ENCODE peak calls at places on chromosome 1, in five cellular contexts. E is psoas muscle, J is progenitor cell of endocrine pancreas, M is activated T-helper 1 cell treated with Interleukin-2 at 50 U/mL for 16 hours, L is GM13976. D is an unnamed sample.

GRCh38 chr1:114718661-114719423 is 2.3 kb upstream of the NRAS start:
- DNase-seq in M (no peak), L (no peak), E (no peak), J (no peak), D (peak)

GRCh38 chr1:184101571-184101970 is 50.0 kb downstream of the TSEN15 start:
- DNase-seq in L (no peak), J (no peak), E (no peak), M (no peak), D (no peak)

GRCh38 chr1:51607676-51608075 is 9.2 kb upstream of the OSBPL9 start:
- DNase-seq in J (no peak), L (no peak), E (no peak), M (no peak), D (peak)

GRCh38 chr1:219661464-219662092 is 48.7 kb upstream of the ZC3H11B start:
- DNase-seq in J (no peak), L (no peak), M (no peak), E (no peak), D (no peak)

GRCh38 chr1:160618763-160619274 is 28.0 kb downstream of the SLAMF1 start:
- DNase-seq in J (no peak), L (no peak), E (no peak), M (no peak), D (peak)

GRCh38 chr1:8213676-8214075 is 104.2 kb upstream of the SLC45A1 start:
- DNase-seq in J (no peak), E (no peak), M (no peak), L (no peak), D (no peak)

GRCh38 chr1:24385160-24385939 is 28.2 kb downstream of the STPG1 start:
- DNase-seq in L (peak), M (no peak), J (no peak), E (no peak), D (peak)

GRCh38 chr1:116471241-116471640 is 98.2 kb downstream of the ATP1A1 start:
- DNase-seq in M (no peak), L (no peak), E (no peak), J (no peak), D (no peak)

GRCh38 chr1:117576236-117576635 is 29.6 kb upstream of the TENT5C start:
- DNase-seq in M (no peak), L (no peak), E (no peak), J (no peak), D (no peak)

GRCh38 chr1:88612783-88613182 is 71.3 kb upstream of the PKN2 start:
- DNase-seq in L (no peak), M (no peak), J (no peak), E (no peak), D (peak)

GRCh38 chr1:234125283-234125682 is 220.8 kb downstream of the SLC35F3 start:
- DNase-seq in M (no peak), J (peak), L (peak), E (no peak), D (peak)

D was measured in HT1080.